ENCODE peak calls at places on chromosomes 2 and 18, in six cellular contexts. J is H9, C is mesenchymal stem cell, Z is IMR-90, A is mesendoderm, B is H1. Q is an unnamed sample.

GRCh38 chr2:96146151-96146880 is 1.1 kb upstream of the DUSP2 start:
- DNase-seq in A (peak; percentile 31), Z (peak; percentile 16), C (no peak), B (no peak), J (peak; percentile 29), Q (no peak)

GRCh38 chr2:180577567-180577966 is 402.8 kb upstream of the UBE2E3 start:
- DNase-seq in C (no peak), J (no peak), Z (no peak), A (no peak), B (no peak), Q (no peak)

GRCh38 chr18:51614967-51615571 is 417.6 kb upstream of the MEX3C start:
- DNase-seq in J (no peak), B (no peak), C (no peak), A (no peak), Z (no peak), Q (no peak)

GRCh38 chr18:10094608-10095137 is 180.9 kb downstream of the VAPA start:
- DNase-seq in Z (no peak), B (no peak), A (no peak), C (no peak), J (no peak), Q (no peak)

GRCh38 chr2:29160184-29160583 is 45.0 kb downstream of the CLIP4 start:
- DNase-seq in J (no peak), C (no peak), B (no peak), A (no peak), Z (no peak), Q (no peak)

GRCh38 chr2:58035352-58035751 is 11.3 kb upstream of the VRK2 start:
- DNase-seq in J (no peak), B (no peak), C (no peak), A (no peak), Z (no peak), Q (no peak)

GRCh38 chr18:71321319-71321718 is 1032.5 kb downstream of the SOCS6 start:
- DNase-seq in Z (no peak), J (no peak), C (no peak), A (no peak), B (no peak), Q (no peak)

GRCh38 chr2:170819941-170820646 is 3.4 kb downstream of the GAD1 start:
- DNase-seq in B (no peak), C (no peak), Z (no peak), J (peak; percentile 83), A (peak; percentile 90), Q (peak; percentile 31)

GRCh38 chr18:53753616-53754015 is 470.9 kb downstream of the MBD2 start:
- DNase-seq in Z (no peak), C (no peak), B (no peak), J (no peak), A (peak; percentile 53), Q (peak; percentile 23)

GRCh38 chr2:239895116-239895515 is 130.0 kb downstream of the NDUFA10 start:
- DNase-seq in B (no peak), A (no peak), J (peak; percentile 12), Z (no peak), C (no peak), Q (no peak)

GRCh38 chr2:238061310-238062202 is 755 bp downstream of the SCLY start:
- DNase-seq in C (peak; percentile 53), J (peak; percentile 67), A (peak; percentile 76), B (no peak), Z (peak; percentile 33), Q (peak; percentile 27)

GRCh38 chr18:32714571-32715148 is 58.2 kb downstream of the KLHL14 start:
- DNase-seq in J (peak; percentile 64), A (peak; percentile 87), B (peak; percentile 19), Z (peak; percentile 51), C (peak; percentile 75), Q (peak; percentile 65)

GRCh38 chr2:212592695-212593094 is 54.1 kb upstream of the ERBB4 start:
- DNase-seq in A (no peak), B (no peak), C (no peak), Z (no peak), J (no peak), Q (no peak)

GRCh38 chr2:160940271-160940670 is 220.0 kb upstream of the TANK start:
- DNase-seq in C (no peak), A (no peak), B (no peak), Z (peak; percentile 59), J (no peak), Q (no peak)

GRCh38 chr2:132489150-132489549 is 72.5 kb downstream of the GPR39 start:
- DNase-seq in B (peak; percentile 23), C (peak; percentile 22), J (peak; percentile 82), Z (peak; percentile 5), A (peak; percentile 76), Q (peak; percentile 61)

GRCh38 chr18:34322365-34323289 is 97.9 kb upstream of the NOL4 start:
- DNase-seq in J (peak; percentile 50), C (peak; percentile 63), Z (peak; percentile 57), A (peak; percentile 67), B (no peak), Q (peak; percentile 71)

GRCh38 chr18:41767960-41768359 is 187.1 kb upstream of the PIK3C3 start:
- DNase-seq in Z (peak; percentile 48), A (peak; percentile 63), C (peak; percentile 53), J (no peak), B (no peak), Q (no peak)

GRCh38 chr18:63320041-63320689 is 596 bp upstream of the BCL2 start:
- DNase-seq in C (peak; percentile 78), Z (peak; percentile 75), A (peak; percentile 83), B (no peak), J (peak; percentile 77), Q (no peak)

GRCh38 chr2:229930656-229931055 is 8.4 kb downstream of the FBXO36 start:
- DNase-seq in A (no peak), Z (no peak), J (no peak), B (no peak), C (no peak), Q (no peak)

GRCh38 chr2:106137944-106138903 is 55.9 kb downstream of the UXS1 start:
- DNase-seq in Z (peak; percentile 48), C (no peak), A (no peak), J (no peak), B (no peak), Q (no peak)

GRCh38 chr2:52181080-52181479 is 1149.1 kb upstream of the NRXN1 start:
- DNase-seq in A (no peak), Z (no peak), C (no peak), J (no peak), B (no peak), Q (no peak)

GRCh38 chr18:48953096-48953706 is 2.4 kb upstream of the SMAD7 start:
- DNase-seq in A (no peak), J (peak; percentile 25), Z (no peak), B (no peak), C (no peak), Q (no peak)

GRCh38 chr2:157853211-157853610 is 22.9 kb downstream of the ACVR1 start:
- DNase-seq in J (no peak), Z (no peak), C (no peak), A (peak; percentile 92), B (no peak), Q (no peak)

GRCh38 chr2:30871980-30872789 is 64.9 kb upstream of the CAPN13 start:
- DNase-seq in C (no peak), J (no peak), Z (no peak), B (peak; percentile 23), A (peak; percentile 74), Q (peak; percentile 68)

GRCh38 chr2:9112079-9112721 is 94.4 kb upstream of the ASAP2 start:
- DNase-seq in Z (peak; percentile 96), A (no peak), J (no peak), C (peak; percentile 89), B (no peak), Q (no peak)

DNA sequence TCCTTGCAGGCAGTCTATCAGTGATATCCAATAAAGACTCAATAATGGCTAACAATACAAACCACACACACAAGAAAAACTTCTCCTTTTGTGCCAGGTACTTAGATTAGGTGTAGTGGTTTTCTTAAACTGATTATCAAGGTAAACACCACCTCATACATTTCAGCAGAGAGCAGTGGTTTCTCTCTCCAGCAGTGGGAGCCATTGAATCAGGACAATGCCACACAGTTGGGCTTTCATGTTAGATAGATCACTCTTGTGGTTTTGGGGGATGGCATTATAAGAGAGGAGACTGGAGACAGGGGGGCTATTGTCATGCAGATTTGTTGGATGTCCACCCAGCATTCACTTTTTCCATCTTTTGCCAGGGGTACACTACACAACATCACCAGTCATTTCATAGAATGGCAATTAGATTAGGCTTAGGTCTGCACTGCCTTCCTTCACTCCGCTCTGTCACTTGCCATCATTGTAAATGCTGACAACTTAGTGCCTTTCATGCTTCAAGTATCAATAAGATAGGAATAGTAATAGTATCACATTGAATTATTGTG is 13.6 kb upstream of the IRS1 start:
- DNase-seq in B (no peak), Z (no peak), C (peak; percentile 12), A (peak; percentile 57), J (peak; percentile 43), Q (no peak)
- H2BK15ac ChIP-seq in B (no peak overlapping the region), Z (no peak overlapping the region), C (no peak overlapping the region), A (no peak overlapping the region), J (no peak overlapping the region), Q (no peak overlapping the region)

GRCh38 chr2:16561676-16562075 is 104.0 kb downstream of the CYRIA start:
- DNase-seq in C (no peak), B (no peak), J (no peak), Z (no peak), A (no peak), Q (no peak)

GRCh38 chr2:16561251-16561650 is 104.4 kb downstream of the CYRIA start:
- DNase-seq in J (no peak), C (no peak), A (no peak), B (no peak), Z (no peak), Q (no peak)

GRCh38 chr2:16554184-16554583 is 111.5 kb downstream of the CYRIA start:
- DNase-seq in B (no peak), A (no peak), C (no peak), J (no peak), Z (peak; percentile 24), Q (no peak)

DNA sequence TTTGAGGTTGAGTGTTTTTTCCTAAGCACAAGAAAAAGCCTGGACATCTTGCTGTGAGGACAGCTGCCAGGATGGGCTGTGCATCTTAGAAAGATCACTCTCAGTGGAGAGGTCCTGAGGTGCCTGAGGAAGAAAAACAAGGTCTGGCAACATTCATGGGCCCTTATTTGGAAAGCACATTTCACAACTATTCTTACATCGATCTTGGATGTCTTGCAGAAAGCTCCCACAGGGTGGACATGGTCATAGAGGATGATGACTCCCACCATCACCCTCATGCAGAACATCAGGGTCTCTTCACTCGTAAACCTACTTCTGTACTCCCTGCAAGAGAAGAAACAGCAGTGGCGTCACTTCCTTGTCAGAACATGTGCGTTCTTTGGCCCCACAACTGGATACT is 106.4 kb downstream of the CYRIA start:
- DNase-seq in C (no peak), J (no peak), A (no peak), B (no peak), Z (no peak), Q (no peak)
- H2BK15ac ChIP-seq in C (no peak overlapping the region), J (no peak overlapping the region), A (no peak overlapping the region), B (no peak overlapping the region), Z (no peak overlapping the region), Q (no peak overlapping the region)

DNA sequence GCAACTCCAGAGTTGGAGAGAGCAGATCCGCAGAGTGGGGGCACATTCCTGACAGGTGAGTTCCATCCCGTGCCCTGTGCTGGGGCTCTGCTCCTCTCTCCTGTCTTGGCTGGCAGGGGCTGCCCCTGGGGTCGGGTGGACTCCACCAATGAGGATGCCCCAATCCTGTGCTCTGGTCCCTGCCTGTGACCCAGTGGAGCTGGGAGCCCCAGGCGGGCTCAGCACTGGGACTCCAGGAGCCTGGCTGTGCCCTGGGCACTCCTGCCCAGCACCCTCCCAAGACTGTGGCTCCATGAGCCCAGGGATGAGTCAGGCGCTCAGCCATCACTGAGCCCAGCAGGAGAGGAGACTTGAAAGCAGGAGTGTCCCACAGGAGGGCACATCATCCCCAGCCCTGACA is 53.9 kb downstream of the MBP start:
- DNase-seq in C (no peak), A (no peak), J (no peak), B (no peak), Z (no peak), Q (no peak)
- H2BK15ac ChIP-seq in C (peak overlapping the region; percentile 15), A (no peak overlapping the region), J (no peak overlapping the region), B (no peak overlapping the region), Z (peak overlapping the region; percentile 46), Q (peak overlapping the region; percentile 14)

GRCh38 chr2:219444566-219445091 is 10.0 kb downstream of the SPEG start:
- DNase-seq in Z (no peak), C (no peak), J (no peak), A (no peak), B (no peak), Q (no peak)
- H2BK15ac ChIP-seq in Z (no peak overlapping the region), C (no peak overlapping the region), J (no peak overlapping the region), A (no peak overlapping the region), B (no peak overlapping the region), Q (no peak overlapping the region)